ENCODE peak calls at places on chromosomes 2 and 18, in eight cellular contexts. One of them, this sample, is unnamed.

GRCh38 chr2:171956135-171956830 is 34.0 kb downstream of the HAT1 start:
- DNase-seq in NCI-H748 treated with DMSO at 0.1 percent for 48 hours: no peak
- DNase-seq in endothelial cell: no peak
- DNase-seq in Ammon's horn: peak
- DNase-seq in NCI-H187: no peak
- DNase-seq in stimulated activated CD4-positive, alpha-beta T cell treated with anti-CD3 and anti-CD28 coated beads, Interleukin-4, amount 100 ng/mL, for 48 hours: no peak
- DNase-seq in HT1080: no peak
- DNase-seq in NCI-H1417: no peak
- DNase-seq in this sample: no peak

GRCh38 chr2:215436705-215437570 is 1.1 kb upstream of the FN1 start:
- DNase-seq in NCI-H748 treated with DMSO at 0.1 percent for 48 hours: no peak
- DNase-seq in endothelial cell: peak
- DNase-seq in Ammon's horn: peak
- DNase-seq in NCI-H187: no peak
- DNase-seq in stimulated activated CD4-positive, alpha-beta T cell treated with anti-CD3 and anti-CD28 coated beads, Interleukin-4, amount 100 ng/mL, for 48 hours: no peak
- DNase-seq in HT1080: no peak
- DNase-seq in NCI-H1417: no peak
- DNase-seq in this sample: no peak

GRCh38 chr18:61900504-61901281 is 7.9 kb upstream of the RNF152 start:
- DNase-seq in NCI-H748 treated with DMSO at 0.1 percent for 48 hours: no peak
- DNase-seq in endothelial cell: no peak
- DNase-seq in Ammon's horn: no peak
- DNase-seq in NCI-H187: no peak
- DNase-seq in stimulated activated CD4-positive, alpha-beta T cell treated with anti-CD3 and anti-CD28 coated beads, Interleukin-4, amount 100 ng/mL, for 48 hours: no peak
- DNase-seq in HT1080: no peak
- DNase-seq in NCI-H1417: no peak
- DNase-seq in this sample: peak

GRCh38 chr2:48345176-48345575 is 184.8 kb upstream of the STON1 start:
- DNase-seq in NCI-H748 treated with DMSO at 0.1 percent for 48 hours: no peak
- DNase-seq in endothelial cell: no peak
- DNase-seq in Ammon's horn: no peak
- DNase-seq in NCI-H187: no peak
- DNase-seq in stimulated activated CD4-positive, alpha-beta T cell treated with anti-CD3 and anti-CD28 coated beads, Interleukin-4, amount 100 ng/mL, for 48 hours: no peak
- DNase-seq in HT1080: no peak
- DNase-seq in NCI-H1417: no peak
- DNase-seq in this sample: no peak

GRCh38 chr18:58576641-58577251 is 52.1 kb downstream of the ALPK2 start:
- DNase-seq in NCI-H748 treated with DMSO at 0.1 percent for 48 hours: no peak
- DNase-seq in endothelial cell: no peak
- DNase-seq in Ammon's horn: no peak
- DNase-seq in NCI-H187: no peak
- DNase-seq in stimulated activated CD4-positive, alpha-beta T cell treated with anti-CD3 and anti-CD28 coated beads, Interleukin-4, amount 100 ng/mL, for 48 hours: no peak
- DNase-seq in HT1080: no peak
- DNase-seq in NCI-H1417: no peak
- DNase-seq in this sample: peak

GRCh38 chr18:400466-400865 is 100.0 kb downstream of the COLEC12 start:
- DNase-seq in NCI-H748 treated with DMSO at 0.1 percent for 48 hours: no peak
- DNase-seq in endothelial cell: no peak
- DNase-seq in Ammon's horn: no peak
- DNase-seq in NCI-H187: no peak
- DNase-seq in stimulated activated CD4-positive, alpha-beta T cell treated with anti-CD3 and anti-CD28 coated beads, Interleukin-4, amount 100 ng/mL, for 48 hours: no peak
- DNase-seq in HT1080: no peak
- DNase-seq in NCI-H1417: no peak
- DNase-seq in this sample: no peak

GRCh38 chr2:114442545-114442944 is at the start of gene DPP10:
- DNase-seq in NCI-H748 treated with DMSO at 0.1 percent for 48 hours: no peak
- DNase-seq in endothelial cell: peak
- DNase-seq in Ammon's horn: peak
- DNase-seq in NCI-H187: no peak
- DNase-seq in stimulated activated CD4-positive, alpha-beta T cell treated with anti-CD3 and anti-CD28 coated beads, Interleukin-4, amount 100 ng/mL, for 48 hours: no peak
- DNase-seq in HT1080: peak
- DNase-seq in NCI-H1417: no peak
- DNase-seq in this sample: no peak

GRCh38 chr2:9308186-9308955 is 101.8 kb downstream of the ASAP2 start:
- DNase-seq in NCI-H748 treated with DMSO at 0.1 percent for 48 hours: no peak
- DNase-seq in endothelial cell: no peak
- DNase-seq in Ammon's horn: no peak
- DNase-seq in NCI-H187: no peak
- DNase-seq in stimulated activated CD4-positive, alpha-beta T cell treated with anti-CD3 and anti-CD28 coated beads, Interleukin-4, amount 100 ng/mL, for 48 hours: no peak
- DNase-seq in HT1080: peak
- DNase-seq in NCI-H1417: no peak
- DNase-seq in this sample: no peak

GRCh38 chr2:26035110-26035728 is 1.3 kb downstream of the RAB10 start:
- DNase-seq in NCI-H748 treated with DMSO at 0.1 percent for 48 hours: no peak
- DNase-seq in endothelial cell: no peak
- DNase-seq in Ammon's horn: peak
- DNase-seq in NCI-H187: no peak
- DNase-seq in stimulated activated CD4-positive, alpha-beta T cell treated with anti-CD3 and anti-CD28 coated beads, Interleukin-4, amount 100 ng/mL, for 48 hours: no peak
- DNase-seq in HT1080: no peak
- DNase-seq in NCI-H1417: no peak
- DNase-seq in this sample: no peak

GRCh38 chr18:45998244-45998643 is 31.1 kb upstream of the EPG5 start:
- DNase-seq in NCI-H748 treated with DMSO at 0.1 percent for 48 hours: no peak
- DNase-seq in endothelial cell: no peak
- DNase-seq in Ammon's horn: no peak
- DNase-seq in NCI-H187: no peak
- DNase-seq in stimulated activated CD4-positive, alpha-beta T cell treated with anti-CD3 and anti-CD28 coated beads, Interleukin-4, amount 100 ng/mL, for 48 hours: no peak
- DNase-seq in HT1080: no peak
- DNase-seq in NCI-H1417: no peak
- DNase-seq in this sample: no peak

GRCh38 chr2:144162652-144163051 is 357.3 kb downstream of the ZEB2 start:
- DNase-seq in NCI-H748 treated with DMSO at 0.1 percent for 48 hours: peak
- DNase-seq in endothelial cell: peak
- DNase-seq in Ammon's horn: no peak
- DNase-seq in NCI-H187: no peak
- DNase-seq in stimulated activated CD4-positive, alpha-beta T cell treated with anti-CD3 and anti-CD28 coated beads, Interleukin-4, amount 100 ng/mL, for 48 hours: peak
- DNase-seq in HT1080: no peak
- DNase-seq in NCI-H1417: peak
- DNase-seq in this sample: no peak

GRCh38 chr2:10389596-10389995 is 58.5 kb downstream of the ODC1 start:
- DNase-seq in NCI-H748 treated with DMSO at 0.1 percent for 48 hours: no peak
- DNase-seq in endothelial cell: no peak
- DNase-seq in Ammon's horn: no peak
- DNase-seq in NCI-H187: no peak
- DNase-seq in stimulated activated CD4-positive, alpha-beta T cell treated with anti-CD3 and anti-CD28 coated beads, Interleukin-4, amount 100 ng/mL, for 48 hours: no peak
- DNase-seq in HT1080: no peak
- DNase-seq in NCI-H1417: no peak
- DNase-seq in this sample: no peak

GRCh38 chr2:70974592-70974991 is 3.8 kb upstream of the ANKRD53 start:
- DNase-seq in NCI-H748 treated with DMSO at 0.1 percent for 48 hours: no peak
- DNase-seq in endothelial cell: no peak
- DNase-seq in Ammon's horn: no peak
- DNase-seq in NCI-H187: no peak
- DNase-seq in stimulated activated CD4-positive, alpha-beta T cell treated with anti-CD3 and anti-CD28 coated beads, Interleukin-4, amount 100 ng/mL, for 48 hours: no peak
- DNase-seq in HT1080: no peak
- DNase-seq in NCI-H1417: no peak
- DNase-seq in this sample: no peak

GRCh38 chr2:237223208-237223861 is 137.6 kb downstream of the COPS8 start:
- DNase-seq in NCI-H748 treated with DMSO at 0.1 percent for 48 hours: no peak
- DNase-seq in endothelial cell: no peak
- DNase-seq in Ammon's horn: no peak
- DNase-seq in NCI-H187: no peak
- DNase-seq in stimulated activated CD4-positive, alpha-beta T cell treated with anti-CD3 and anti-CD28 coated beads, Interleukin-4, amount 100 ng/mL, for 48 hours: no peak
- DNase-seq in HT1080: peak
- DNase-seq in NCI-H1417: no peak
- DNase-seq in this sample: no peak

This sample was measured in NCI-H2171 treated with DMSO at 0.1 percent for 48 hours.